ENCODE peak calls at places on chromosomes 11 and 22, in four cellular contexts. L, H, A and T are unnamed samples.

GRCh38 chr11:88489030-88489429 is 151.5 kb upstream of the CTSC start:
- DNase-seq in A (no peak), H (no peak), L (no peak), T (no peak)

GRCh38 chr11:1291295-1292017 is 18.0 kb downstream of the TOLLIP start:
- DNase-seq in L (no peak), A (no peak), H (peak), T (no peak)

GRCh38 chr22:44146088-44146861 is 34.5 kb upstream of the PARVG start:
- DNase-seq in A (no peak), H (no peak), L (no peak), T (no peak)

GRCh38 chr11:40306938-40307548 is 1152.4 kb downstream of the LRRC4C start:
- DNase-seq in H (no peak), A (no peak), L (no peak), T (no peak)

GRCh38 chr11:7512525-7513209 is 1.1 kb upstream of the PPFIBP2 start:
- DNase-seq in L (no peak), A (no peak), H (peak), T (no peak)

GRCh38 chr11:38553033-38553432 is 1955.0 kb upstream of the RAG2 start:
- DNase-seq in H (no peak), A (no peak), L (peak), T (no peak)

GRCh38 chr11:2554338-2555240 is 109.8 kb downstream of the KCNQ1 start:
- DNase-seq in L (no peak), H (peak), A (no peak), T (no peak)

GRCh38 chr11:44835326-44835725 is 108.6 kb downstream of the TSPAN18 start:
- DNase-seq in H (no peak), A (no peak), L (no peak), T (no peak)

GRCh38 chr22:47017245-47017644 is 254.8 kb downstream of the TBC1D22A start:
- DNase-seq in L (no peak), A (no peak), H (no peak), T (no peak)

GRCh38 chr11:128467610-128468041 is 119.7 kb downstream of the ETS1 start:
- DNase-seq in A (no peak), L (no peak), H (no peak), T (peak)

GRCh38 chr11:123640677-123641494 is 13.5 kb downstream of the SCN3B start:
- DNase-seq in H (peak), A (no peak), L (no peak), T (no peak)

GRCh38 chr11:88315981-88316441 is 21.5 kb downstream of the CTSC start:
- DNase-seq in H (no peak), L (no peak), A (no peak), T (no peak)

GRCh38 chr11:119421941-119422504 is 949 bp downstream of the THY1 start:
- DNase-seq in H (no peak), L (no peak), A (no peak), T (no peak)